ENCODE peak calls at places on chromosomes 11 and 22, in nine cellular contexts. One of them, this sample, is unnamed.

GRCh38 chr11:16338397-16338796 is 17.9 kb downstream of the SOX6 start:
- DNase-seq in GM20000: no peak
- DNase-seq in T-helper 1 cell: no peak
- DNase-seq in activated naive CD4-positive, alpha-beta T cell treated with anti-CD3 and anti-CD28 coated beads, Interleukin-2, amount 50 U/mL, for 16 hours: no peak
- DNase-seq in effector CD4-positive, alpha-beta T cell: no peak
- DNase-seq in spleen: no peak
- DNase-seq in substantia nigra: no peak
- DNase-seq in stimulated activated CD4-positive, alpha-beta T cell treated with anti-CD3 and anti-CD28 coated beads, Interleukin-15, amount 100 ng/mL, for 1 hour: no peak
- DNase-seq in putamen: no peak
- DNase-seq in this sample: no peak

GRCh38 chr11:45180158-45180887 is 33.9 kb downstream of the PRDM11 start:
- DNase-seq in T-helper 1 cell: no peak
- DNase-seq in putamen: no peak
- DNase-seq in substantia nigra: no peak
- DNase-seq in spleen: peak
- DNase-seq in stimulated activated CD4-positive, alpha-beta T cell treated with anti-CD3 and anti-CD28 coated beads, Interleukin-15, amount 100 ng/mL, for 1 hour: no peak
- DNase-seq in GM20000: peak
- DNase-seq in effector CD4-positive, alpha-beta T cell: no peak
- DNase-seq in activated naive CD4-positive, alpha-beta T cell treated with anti-CD3 and anti-CD28 coated beads, Interleukin-2, amount 50 U/mL, for 16 hours: no peak
- DNase-seq in this sample: peak

GRCh38 chr11:80436547-80436946 is 995.7 kb upstream of the TENM4 start:
- DNase-seq in substantia nigra: no peak
- DNase-seq in spleen: no peak
- DNase-seq in putamen: no peak
- DNase-seq in GM20000: no peak
- DNase-seq in activated naive CD4-positive, alpha-beta T cell treated with anti-CD3 and anti-CD28 coated beads, Interleukin-2, amount 50 U/mL, for 16 hours: no peak
- DNase-seq in effector CD4-positive, alpha-beta T cell: no peak
- DNase-seq in T-helper 1 cell: no peak
- DNase-seq in stimulated activated CD4-positive, alpha-beta T cell treated with anti-CD3 and anti-CD28 coated beads, Interleukin-15, amount 100 ng/mL, for 1 hour: no peak
- DNase-seq in this sample: no peak

GRCh38 chr22:37232140-37232998 is 11.7 kb downstream of the RAC2 start:
- DNase-seq in effector CD4-positive, alpha-beta T cell: no peak
- DNase-seq in activated naive CD4-positive, alpha-beta T cell treated with anti-CD3 and anti-CD28 coated beads, Interleukin-2, amount 50 U/mL, for 16 hours: no peak
- DNase-seq in substantia nigra: no peak
- DNase-seq in spleen: peak
- DNase-seq in putamen: no peak
- DNase-seq in T-helper 1 cell: no peak
- DNase-seq in GM20000: no peak
- DNase-seq in stimulated activated CD4-positive, alpha-beta T cell treated with anti-CD3 and anti-CD28 coated beads, Interleukin-15, amount 100 ng/mL, for 1 hour: no peak
- DNase-seq in this sample: peak

GRCh38 chr11:9180784-9181183 is 84.4 kb downstream of the DENND5A start:
- DNase-seq in effector CD4-positive, alpha-beta T cell: no peak
- DNase-seq in activated naive CD4-positive, alpha-beta T cell treated with anti-CD3 and anti-CD28 coated beads, Interleukin-2, amount 50 U/mL, for 16 hours: no peak
- DNase-seq in substantia nigra: no peak
- DNase-seq in GM20000: no peak
- DNase-seq in stimulated activated CD4-positive, alpha-beta T cell treated with anti-CD3 and anti-CD28 coated beads, Interleukin-15, amount 100 ng/mL, for 1 hour: no peak
- DNase-seq in spleen: no peak
- DNase-seq in putamen: no peak
- DNase-seq in T-helper 1 cell: no peak
- DNase-seq in this sample: no peak

GRCh38 chr11:215581-216037 is 8.1 kb downstream of the RIC8A start:
- DNase-seq in putamen: no peak
- DNase-seq in GM20000: no peak
- DNase-seq in stimulated activated CD4-positive, alpha-beta T cell treated with anti-CD3 and anti-CD28 coated beads, Interleukin-15, amount 100 ng/mL, for 1 hour: no peak
- DNase-seq in effector CD4-positive, alpha-beta T cell: no peak
- DNase-seq in activated naive CD4-positive, alpha-beta T cell treated with anti-CD3 and anti-CD28 coated beads, Interleukin-2, amount 50 U/mL, for 16 hours: no peak
- DNase-seq in spleen: no peak
- DNase-seq in substantia nigra: no peak
- DNase-seq in T-helper 1 cell: no peak
- DNase-seq in this sample: no peak

GRCh38 chr11:73461335-73461840 is 85.2 kb downstream of the RELT start:
- DNase-seq in stimulated activated CD4-positive, alpha-beta T cell treated with anti-CD3 and anti-CD28 coated beads, Interleukin-15, amount 100 ng/mL, for 1 hour: no peak
- DNase-seq in effector CD4-positive, alpha-beta T cell: no peak
- DNase-seq in spleen: no peak
- DNase-seq in T-helper 1 cell: no peak
- DNase-seq in putamen: no peak
- DNase-seq in substantia nigra: no peak
- DNase-seq in GM20000: no peak
- DNase-seq in activated naive CD4-positive, alpha-beta T cell treated with anti-CD3 and anti-CD28 coated beads, Interleukin-2, amount 50 U/mL, for 16 hours: no peak
- DNase-seq in this sample: no peak

GRCh38 chr11:133019545-133019944 is 512.8 kb downstream of the OPCML start:
- DNase-seq in stimulated activated CD4-positive, alpha-beta T cell treated with anti-CD3 and anti-CD28 coated beads, Interleukin-15, amount 100 ng/mL, for 1 hour: no peak
- DNase-seq in putamen: no peak
- DNase-seq in T-helper 1 cell: no peak
- DNase-seq in effector CD4-positive, alpha-beta T cell: no peak
- DNase-seq in GM20000: no peak
- DNase-seq in substantia nigra: no peak
- DNase-seq in spleen: no peak
- DNase-seq in activated naive CD4-positive, alpha-beta T cell treated with anti-CD3 and anti-CD28 coated beads, Interleukin-2, amount 50 U/mL, for 16 hours: no peak
- DNase-seq in this sample: no peak

GRCh38 chr11:101185985-101186384 is 56.4 kb upstream of the PGR start:
- DNase-seq in GM20000: no peak
- DNase-seq in substantia nigra: no peak
- DNase-seq in stimulated activated CD4-positive, alpha-beta T cell treated with anti-CD3 and anti-CD28 coated beads, Interleukin-15, amount 100 ng/mL, for 1 hour: no peak
- DNase-seq in spleen: no peak
- DNase-seq in activated naive CD4-positive, alpha-beta T cell treated with anti-CD3 and anti-CD28 coated beads, Interleukin-2, amount 50 U/mL, for 16 hours: no peak
- DNase-seq in putamen: no peak
- DNase-seq in effector CD4-positive, alpha-beta T cell: no peak
- DNase-seq in T-helper 1 cell: no peak
- DNase-seq in this sample: no peak

GRCh38 chr11:122197055-122197987 is 81.3 kb upstream of the BLID start:
- DNase-seq in putamen: no peak
- DNase-seq in spleen: no peak
- DNase-seq in substantia nigra: no peak
- DNase-seq in T-helper 1 cell: no peak
- DNase-seq in stimulated activated CD4-positive, alpha-beta T cell treated with anti-CD3 and anti-CD28 coated beads, Interleukin-15, amount 100 ng/mL, for 1 hour: no peak
- DNase-seq in activated naive CD4-positive, alpha-beta T cell treated with anti-CD3 and anti-CD28 coated beads, Interleukin-2, amount 50 U/mL, for 16 hours: no peak
- DNase-seq in effector CD4-positive, alpha-beta T cell: no peak
- DNase-seq in GM20000: no peak
- DNase-seq in this sample: no peak

GRCh38 chr22:19800761-19801244 is 40.2 kb downstream of the TBX1 start:
- DNase-seq in substantia nigra: no peak
- DNase-seq in T-helper 1 cell: no peak
- DNase-seq in spleen: no peak
- DNase-seq in activated naive CD4-positive, alpha-beta T cell treated with anti-CD3 and anti-CD28 coated beads, Interleukin-2, amount 50 U/mL, for 16 hours: no peak
- DNase-seq in putamen: no peak
- DNase-seq in effector CD4-positive, alpha-beta T cell: no peak
- DNase-seq in GM20000: no peak
- DNase-seq in stimulated activated CD4-positive, alpha-beta T cell treated with anti-CD3 and anti-CD28 coated beads, Interleukin-15, amount 100 ng/mL, for 1 hour: no peak
- DNase-seq in this sample: peak

GRCh38 chr11:82733444-82734119 is at the start of gene FAM181B:
- DNase-seq in effector CD4-positive, alpha-beta T cell: no peak
- DNase-seq in activated naive CD4-positive, alpha-beta T cell treated with anti-CD3 and anti-CD28 coated beads, Interleukin-2, amount 50 U/mL, for 16 hours: peak
- DNase-seq in T-helper 1 cell: no peak
- DNase-seq in stimulated activated CD4-positive, alpha-beta T cell treated with anti-CD3 and anti-CD28 coated beads, Interleukin-15, amount 100 ng/mL, for 1 hour: no peak
- DNase-seq in spleen: peak
- DNase-seq in substantia nigra: peak
- DNase-seq in putamen: peak
- DNase-seq in GM20000: peak
- DNase-seq in this sample: peak

GRCh38 chr11:68039526-68040086 is 781 bp downstream of the TCIRG1 start:
- DNase-seq in substantia nigra: no peak
- DNase-seq in GM20000: peak
- DNase-seq in spleen: peak
- DNase-seq in T-helper 1 cell: no peak
- DNase-seq in putamen: no peak
- DNase-seq in stimulated activated CD4-positive, alpha-beta T cell treated with anti-CD3 and anti-CD28 coated beads, Interleukin-15, amount 100 ng/mL, for 1 hour: no peak
- DNase-seq in activated naive CD4-positive, alpha-beta T cell treated with anti-CD3 and anti-CD28 coated beads, Interleukin-2, amount 50 U/mL, for 16 hours: no peak
- DNase-seq in effector CD4-positive, alpha-beta T cell: no peak
- DNase-seq in this sample: peak

GRCh38 chr11:16806791-16807190 is 68.3 kb downstream of the C11orf58 start:
- DNase-seq in activated naive CD4-positive, alpha-beta T cell treated with anti-CD3 and anti-CD28 coated beads, Interleukin-2, amount 50 U/mL, for 16 hours: no peak
- DNase-seq in putamen: no peak
- DNase-seq in stimulated activated CD4-positive, alpha-beta T cell treated with anti-CD3 and anti-CD28 coated beads, Interleukin-15, amount 100 ng/mL, for 1 hour: no peak
- DNase-seq in spleen: peak
- DNase-seq in GM20000: no peak
- DNase-seq in effector CD4-positive, alpha-beta T cell: no peak
- DNase-seq in T-helper 1 cell: no peak
- DNase-seq in substantia nigra: peak
- DNase-seq in this sample: no peak

GRCh38 chr11:1165256-1166041 is 7.7 kb downstream of the MUC5AC start:
- DNase-seq in effector CD4-positive, alpha-beta T cell: no peak
- DNase-seq in T-helper 1 cell: no peak
- DNase-seq in substantia nigra: no peak
- DNase-seq in GM20000: peak
- DNase-seq in spleen: peak
- DNase-seq in stimulated activated CD4-positive, alpha-beta T cell treated with anti-CD3 and anti-CD28 coated beads, Interleukin-15, amount 100 ng/mL, for 1 hour: no peak
- DNase-seq in putamen: no peak
- DNase-seq in activated naive CD4-positive, alpha-beta T cell treated with anti-CD3 and anti-CD28 coated beads, Interleukin-2, amount 50 U/mL, for 16 hours: no peak
- DNase-seq in this sample: peak

GRCh38 chr22:45006873-45007246 is 2.9 kb downstream of the PHF21B start:
- DNase-seq in effector CD4-positive, alpha-beta T cell: no peak
- DNase-seq in GM20000: no peak
- DNase-seq in activated naive CD4-positive, alpha-beta T cell treated with anti-CD3 and anti-CD28 coated beads, Interleukin-2, amount 50 U/mL, for 16 hours: no peak
- DNase-seq in substantia nigra: peak
- DNase-seq in spleen: no peak
- DNase-seq in T-helper 1 cell: no peak
- DNase-seq in putamen: peak
- DNase-seq in stimulated activated CD4-positive, alpha-beta T cell treated with anti-CD3 and anti-CD28 coated beads, Interleukin-15, amount 100 ng/mL, for 1 hour: no peak
- DNase-seq in this sample: peak

GRCh38 chr11:9758676-9759518 is 95.0 kb downstream of the SWAP70 start:
- DNase-seq in substantia nigra: peak
- DNase-seq in putamen: no peak
- DNase-seq in T-helper 1 cell: peak
- DNase-seq in activated naive CD4-positive, alpha-beta T cell treated with anti-CD3 and anti-CD28 coated beads, Interleukin-2, amount 50 U/mL, for 16 hours: peak
- DNase-seq in stimulated activated CD4-positive, alpha-beta T cell treated with anti-CD3 and anti-CD28 coated beads, Interleukin-15, amount 100 ng/mL, for 1 hour: peak
- DNase-seq in effector CD4-positive, alpha-beta T cell: peak
- DNase-seq in spleen: peak
- DNase-seq in GM20000: peak
- DNase-seq in this sample: peak

GRCh38 chr22:50712341-50713007 is 25.5 kb upstream of the ACR start:
- DNase-seq in activated naive CD4-positive, alpha-beta T cell treated with anti-CD3 and anti-CD28 coated beads, Interleukin-2, amount 50 U/mL, for 16 hours: no peak
- DNase-seq in stimulated activated CD4-positive, alpha-beta T cell treated with anti-CD3 and anti-CD28 coated beads, Interleukin-15, amount 100 ng/mL, for 1 hour: no peak
- DNase-seq in T-helper 1 cell: no peak
- DNase-seq in effector CD4-positive, alpha-beta T cell: no peak
- DNase-seq in GM20000: no peak
- DNase-seq in putamen: no peak
- DNase-seq in spleen: peak
- DNase-seq in substantia nigra: no peak
- DNase-seq in this sample: no peak

GRCh38 chr11:5937868-5938602 is 4.0 kb upstream of the OR56A3 start:
- DNase-seq in GM20000: no peak
- DNase-seq in activated naive CD4-positive, alpha-beta T cell treated with anti-CD3 and anti-CD28 coated beads, Interleukin-2, amount 50 U/mL, for 16 hours: no peak
- DNase-seq in putamen: no peak
- DNase-seq in substantia nigra: no peak
- DNase-seq in spleen: no peak
- DNase-seq in T-helper 1 cell: no peak
- DNase-seq in stimulated activated CD4-positive, alpha-beta T cell treated with anti-CD3 and anti-CD28 coated beads, Interleukin-15, amount 100 ng/mL, for 1 hour: no peak
- DNase-seq in effector CD4-positive, alpha-beta T cell: no peak
- DNase-seq in this sample: no peak

GRCh38 chr11:126308271-126308671 is 4.4 kb downstream of the DCPS start:
- DNase-seq in T-helper 1 cell: no peak
- DNase-seq in putamen: peak
- DNase-seq in stimulated activated CD4-positive, alpha-beta T cell treated with anti-CD3 and anti-CD28 coated beads, Interleukin-15, amount 100 ng/mL, for 1 hour: no peak
- DNase-seq in activated naive CD4-positive, alpha-beta T cell treated with anti-CD3 and anti-CD28 coated beads, Interleukin-2, amount 50 U/mL, for 16 hours: no peak
- DNase-seq in effector CD4-positive, alpha-beta T cell: no peak
- DNase-seq in substantia nigra: no peak
- DNase-seq in spleen: no peak
- DNase-seq in GM20000: no peak
- DNase-seq in this sample: no peak

GRCh38 chr11:62444271-62444833 is 25.5 kb downstream of the SCGB1A1 start:
- DNase-seq in putamen: peak
- DNase-seq in GM20000: peak
- DNase-seq in effector CD4-positive, alpha-beta T cell: no peak
- DNase-seq in spleen: peak
- DNase-seq in substantia nigra: peak
- DNase-seq in T-helper 1 cell: no peak
- DNase-seq in stimulated activated CD4-positive, alpha-beta T cell treated with anti-CD3 and anti-CD28 coated beads, Interleukin-15, amount 100 ng/mL, for 1 hour: no peak
- DNase-seq in activated naive CD4-positive, alpha-beta T cell treated with anti-CD3 and anti-CD28 coated beads, Interleukin-2, amount 50 U/mL, for 16 hours: peak
- DNase-seq in this sample: peak

GRCh38 chr11:116300252-116300651 is 472.5 kb downstream of the BUD13 start:
- DNase-seq in substantia nigra: no peak
- DNase-seq in T-helper 1 cell: no peak
- DNase-seq in putamen: no peak
- DNase-seq in effector CD4-positive, alpha-beta T cell: no peak
- DNase-seq in activated naive CD4-positive, alpha-beta T cell treated with anti-CD3 and anti-CD28 coated beads, Interleukin-2, amount 50 U/mL, for 16 hours: no peak
- DNase-seq in stimulated activated CD4-positive, alpha-beta T cell treated with anti-CD3 and anti-CD28 coated beads, Interleukin-15, amount 100 ng/mL, for 1 hour: no peak
- DNase-seq in spleen: no peak
- DNase-seq in GM20000: no peak
- DNase-seq in this sample: no peak

GRCh38 chr11:67062526-67063373 is 6.1 kb downstream of the RHOD start:
- DNase-seq in T-helper 1 cell: no peak
- DNase-seq in putamen: no peak
- DNase-seq in substantia nigra: no peak
- DNase-seq in GM20000: no peak
- DNase-seq in effector CD4-positive, alpha-beta T cell: no peak
- DNase-seq in spleen: no peak
- DNase-seq in activated naive CD4-positive, alpha-beta T cell treated with anti-CD3 and anti-CD28 coated beads, Interleukin-2, amount 50 U/mL, for 16 hours: no peak
- DNase-seq in stimulated activated CD4-positive, alpha-beta T cell treated with anti-CD3 and anti-CD28 coated beads, Interleukin-15, amount 100 ng/mL, for 1 hour: no peak
- DNase-seq in this sample: no peak

GRCh38 chr11:108854366-108854765 is 189.5 kb downstream of the DDX10 start:
- DNase-seq in stimulated activated CD4-positive, alpha-beta T cell treated with anti-CD3 and anti-CD28 coated beads, Interleukin-15, amount 100 ng/mL, for 1 hour: no peak
- DNase-seq in activated naive CD4-positive, alpha-beta T cell treated with anti-CD3 and anti-CD28 coated beads, Interleukin-2, amount 50 U/mL, for 16 hours: no peak
- DNase-seq in GM20000: peak
- DNase-seq in putamen: no peak
- DNase-seq in effector CD4-positive, alpha-beta T cell: no peak
- DNase-seq in T-helper 1 cell: no peak
- DNase-seq in substantia nigra: no peak
- DNase-seq in spleen: no peak
- DNase-seq in this sample: no peak

GRCh38 chr22:41780714-41781507 is 19.6 kb upstream of the CCDC134 start:
- DNase-seq in GM20000: peak
- DNase-seq in putamen: peak
- DNase-seq in spleen: peak
- DNase-seq in T-helper 1 cell: peak
- DNase-seq in stimulated activated CD4-positive, alpha-beta T cell treated with anti-CD3 and anti-CD28 coated beads, Interleukin-15, amount 100 ng/mL, for 1 hour: peak
- DNase-seq in substantia nigra: peak
- DNase-seq in activated naive CD4-positive, alpha-beta T cell treated with anti-CD3 and anti-CD28 coated beads, Interleukin-2, amount 50 U/mL, for 16 hours: peak
- DNase-seq in effector CD4-positive, alpha-beta T cell: peak
- DNase-seq in this sample: no peak

GRCh38 chr11:44727114-44727372 is 281 bp downstream of the TSPAN18 start:
- DNase-seq in spleen: peak
- DNase-seq in putamen: no peak
- DNase-seq in stimulated activated CD4-positive, alpha-beta T cell treated with anti-CD3 and anti-CD28 coated beads, Interleukin-15, amount 100 ng/mL, for 1 hour: no peak
- DNase-seq in activated naive CD4-positive, alpha-beta T cell treated with anti-CD3 and anti-CD28 coated beads, Interleukin-2, amount 50 U/mL, for 16 hours: no peak
- DNase-seq in effector CD4-positive, alpha-beta T cell: no peak
- DNase-seq in substantia nigra: no peak
- DNase-seq in T-helper 1 cell: no peak
- DNase-seq in GM20000: no peak
- DNase-seq in this sample: no peak

GRCh38 chr11:58771458-58771855 is 39.7 kb upstream of the GLYAT start:
- DNase-seq in substantia nigra: no peak
- DNase-seq in spleen: no peak
- DNase-seq in effector CD4-positive, alpha-beta T cell: no peak
- DNase-seq in GM20000: no peak
- DNase-seq in stimulated activated CD4-positive, alpha-beta T cell treated with anti-CD3 and anti-CD28 coated beads, Interleukin-15, amount 100 ng/mL, for 1 hour: no peak
- DNase-seq in activated naive CD4-positive, alpha-beta T cell treated with anti-CD3 and anti-CD28 coated beads, Interleukin-2, amount 50 U/mL, for 16 hours: no peak
- DNase-seq in T-helper 1 cell: no peak
- DNase-seq in putamen: no peak
- DNase-seq in this sample: no peak

GRCh38 chr22:50477923-50478322 is 3.1 kb upstream of the SBF1 start:
- DNase-seq in effector CD4-positive, alpha-beta T cell: no peak
- DNase-seq in substantia nigra: no peak
- DNase-seq in stimulated activated CD4-positive, alpha-beta T cell treated with anti-CD3 and anti-CD28 coated beads, Interleukin-15, amount 100 ng/mL, for 1 hour: no peak
- DNase-seq in T-helper 1 cell: no peak
- DNase-seq in GM20000: no peak
- DNase-seq in activated naive CD4-positive, alpha-beta T cell treated with anti-CD3 and anti-CD28 coated beads, Interleukin-2, amount 50 U/mL, for 16 hours: no peak
- DNase-seq in spleen: no peak
- DNase-seq in putamen: no peak
- DNase-seq in this sample: no peak

GRCh38 chr11:76802151-76802550 is 19.0 kb downstream of the TSKU start:
- DNase-seq in spleen: peak
- DNase-seq in T-helper 1 cell: no peak
- DNase-seq in GM20000: no peak
- DNase-seq in activated naive CD4-positive, alpha-beta T cell treated with anti-CD3 and anti-CD28 coated beads, Interleukin-2, amount 50 U/mL, for 16 hours: no peak
- DNase-seq in substantia nigra: no peak
- DNase-seq in putamen: no peak
- DNase-seq in stimulated activated CD4-positive, alpha-beta T cell treated with anti-CD3 and anti-CD28 coated beads, Interleukin-15, amount 100 ng/mL, for 1 hour: no peak
- DNase-seq in effector CD4-positive, alpha-beta T cell: no peak
- DNase-seq in this sample: no peak

GRCh38 chr11:23123766-23124165 is 263.5 kb upstream of the CCDC179 start:
- DNase-seq in substantia nigra: no peak
- DNase-seq in T-helper 1 cell: no peak
- DNase-seq in activated naive CD4-positive, alpha-beta T cell treated with anti-CD3 and anti-CD28 coated beads, Interleukin-2, amount 50 U/mL, for 16 hours: no peak
- DNase-seq in stimulated activated CD4-positive, alpha-beta T cell treated with anti-CD3 and anti-CD28 coated beads, Interleukin-15, amount 100 ng/mL, for 1 hour: no peak
- DNase-seq in GM20000: no peak
- DNase-seq in putamen: no peak
- DNase-seq in effector CD4-positive, alpha-beta T cell: no peak
- DNase-seq in spleen: no peak
- DNase-seq in this sample: peak

GRCh38 chr11:12827929-12828812 is 153.9 kb downstream of the TEAD1 start:
- DNase-seq in putamen: peak
- DNase-seq in effector CD4-positive, alpha-beta T cell: no peak
- DNase-seq in GM20000: peak
- DNase-seq in substantia nigra: peak
- DNase-seq in spleen: no peak
- DNase-seq in T-helper 1 cell: no peak
- DNase-seq in activated naive CD4-positive, alpha-beta T cell treated with anti-CD3 and anti-CD28 coated beads, Interleukin-2, amount 50 U/mL, for 16 hours: no peak
- DNase-seq in stimulated activated CD4-positive, alpha-beta T cell treated with anti-CD3 and anti-CD28 coated beads, Interleukin-15, amount 100 ng/mL, for 1 hour: no peak
- DNase-seq in this sample: peak

This sample was measured in H7.